ENCODE peak calls at places on chromosomes 16 and 17, in eight cellular contexts. One of them, this sample, is unnamed.
A peak's percentile ranks its signal among the peaks of the same experiment; 100 is the strongest.

GRCh38 chr17:1412185-1413110 is 12.4 kb upstream of the YWHAE start:
- DNase-seq in heart left ventricle: no peak
- DNase-seq in K562: no peak
- DNase-seq in thyroid gland: peak; percentile 32
- DNase-seq in IMR-90: no peak
- DNase-seq in adrenal gland: no peak
- DNase-seq in Peyer's patch: no peak
- DNase-seq in suprapubic skin: no peak
- DNase-seq in this sample: no peak

GRCh38 chr17:2580641-2581040 is 12.8 kb upstream of the PAFAH1B1 start:
- DNase-seq in adrenal gland: no peak
- DNase-seq in thyroid gland: no peak
- DNase-seq in heart left ventricle: no peak
- DNase-seq in Peyer's patch: no peak
- DNase-seq in suprapubic skin: no peak
- DNase-seq in IMR-90: no peak
- DNase-seq in K562: no peak
- DNase-seq in this sample: no peak

GRCh38 chr16:2954647-2955381 is 9.3 kb upstream of the KREMEN2 start:
- DNase-seq in thyroid gland: no peak
- DNase-seq in suprapubic skin: no peak
- DNase-seq in heart left ventricle: no peak
- DNase-seq in K562: no peak
- DNase-seq in adrenal gland: no peak
- DNase-seq in IMR-90: no peak
- DNase-seq in Peyer's patch: no peak
- DNase-seq in this sample: no peak

GRCh38 chr17:75564195-75564594 is 23.4 kb upstream of the MYO15B start:
- DNase-seq in adrenal gland: no peak
- DNase-seq in K562: no peak
- DNase-seq in suprapubic skin: no peak
- DNase-seq in heart left ventricle: no peak
- DNase-seq in IMR-90: no peak
- DNase-seq in thyroid gland: no peak
- DNase-seq in Peyer's patch: no peak
- DNase-seq in this sample: no peak

GRCh38 chr17:4120332-4120731 is 22.5 kb downstream of the ZZEF1 start:
- DNase-seq in thyroid gland: no peak
- DNase-seq in heart left ventricle: no peak
- DNase-seq in IMR-90: no peak
- DNase-seq in adrenal gland: no peak
- DNase-seq in K562: no peak
- DNase-seq in Peyer's patch: no peak
- DNase-seq in suprapubic skin: no peak
- DNase-seq in this sample: no peak

GRCh38 chr16:57089406-57089805 is 3.0 kb upstream of the CPNE2 start:
- DNase-seq in adrenal gland: no peak
- DNase-seq in thyroid gland: peak; percentile 62
- DNase-seq in IMR-90: no peak
- DNase-seq in suprapubic skin: no peak
- DNase-seq in K562: no peak
- DNase-seq in heart left ventricle: no peak
- DNase-seq in Peyer's patch: no peak
- DNase-seq in this sample: no peak

GRCh38 chr17:17696871-17697633 is 15.8 kb downstream of the RAI1 start:
- DNase-seq in K562: no peak
- DNase-seq in thyroid gland: no peak
- DNase-seq in suprapubic skin: no peak
- DNase-seq in Peyer's patch: no peak
- DNase-seq in heart left ventricle: no peak
- DNase-seq in adrenal gland: no peak
- DNase-seq in IMR-90: no peak
- DNase-seq in this sample: no peak

GRCh38 chr17:14330492-14330920 is 29.6 kb downstream of the HS3ST3B1 start:
- DNase-seq in heart left ventricle: no peak
- DNase-seq in Peyer's patch: no peak
- DNase-seq in K562: no peak
- DNase-seq in suprapubic skin: no peak
- DNase-seq in adrenal gland: no peak
- DNase-seq in thyroid gland: no peak
- DNase-seq in IMR-90: no peak
- DNase-seq in this sample: no peak

GRCh38 chr16:81470796-81471636 is 26.4 kb downstream of the CMIP start:
- DNase-seq in Peyer's patch: no peak
- DNase-seq in adrenal gland: no peak
- DNase-seq in IMR-90: no peak
- DNase-seq in K562: no peak
- DNase-seq in heart left ventricle: no peak
- DNase-seq in suprapubic skin: no peak
- DNase-seq in thyroid gland: no peak
- DNase-seq in this sample: no peak

GRCh38 chr17:27807567-27808470 is 7.5 kb upstream of the NOS2 start:
- DNase-seq in thyroid gland: peak; percentile 12
- DNase-seq in heart left ventricle: no peak
- DNase-seq in adrenal gland: no peak
- DNase-seq in Peyer's patch: peak; percentile 73
- DNase-seq in suprapubic skin: peak; percentile 69
- DNase-seq in K562: peak; percentile 19
- DNase-seq in IMR-90: no peak
- DNase-seq in this sample: no peak

GRCh38 chr16:19609359-19609758 is 53.9 kb downstream of the VPS35L start:
- DNase-seq in IMR-90: no peak
- DNase-seq in thyroid gland: no peak
- DNase-seq in K562: peak; percentile 33
- DNase-seq in heart left ventricle: no peak
- DNase-seq in adrenal gland: no peak
- DNase-seq in suprapubic skin: no peak
- DNase-seq in Peyer's patch: no peak
- DNase-seq in this sample: no peak

GRCh38 chr16:1772362-1772907 is at the start of gene EME2:
- DNase-seq in suprapubic skin: no peak
- DNase-seq in heart left ventricle: no peak
- DNase-seq in adrenal gland: no peak
- DNase-seq in thyroid gland: peak; percentile 30
- DNase-seq in IMR-90: peak; percentile 33
- DNase-seq in Peyer's patch: peak; percentile 33
- DNase-seq in K562: peak; percentile 73
- DNase-seq in this sample: no peak

GRCh38 chr17:7476474-7476873 is 3.0 kb downstream of the ZBTB4 start:
- DNase-seq in adrenal gland: peak; percentile 30
- DNase-seq in Peyer's patch: no peak
- DNase-seq in thyroid gland: no peak
- DNase-seq in K562: peak; percentile 45
- DNase-seq in heart left ventricle: no peak
- DNase-seq in suprapubic skin: no peak
- DNase-seq in IMR-90: peak; percentile 76
- DNase-seq in this sample: no peak

GRCh38 chr16:60204221-60204620 is 1470.1 kb upstream of the GOT2 start:
- DNase-seq in thyroid gland: no peak
- DNase-seq in Peyer's patch: no peak
- DNase-seq in suprapubic skin: no peak
- DNase-seq in heart left ventricle: no peak
- DNase-seq in adrenal gland: no peak
- DNase-seq in K562: no peak
- DNase-seq in IMR-90: no peak
- DNase-seq in this sample: no peak

GRCh38 chr17:81392909-81393654 is 2.2 kb upstream of the BAHCC1 start:
- DNase-seq in heart left ventricle: no peak
- DNase-seq in IMR-90: no peak
- DNase-seq in K562: no peak
- DNase-seq in adrenal gland: no peak
- DNase-seq in suprapubic skin: no peak
- DNase-seq in thyroid gland: no peak
- DNase-seq in Peyer's patch: no peak
- DNase-seq in this sample: no peak

GRCh38 chr17:81391964-81392908 is 3.0 kb upstream of the BAHCC1 start:
- DNase-seq in Peyer's patch: no peak
- DNase-seq in adrenal gland: no peak
- DNase-seq in thyroid gland: peak; percentile 91
- DNase-seq in K562: no peak
- DNase-seq in heart left ventricle: peak; percentile 62
- DNase-seq in IMR-90: peak; percentile 52
- DNase-seq in suprapubic skin: no peak
- DNase-seq in this sample: no peak

GRCh38 chr17:81394377-81394747 is 895 bp upstream of the BAHCC1 start:
- DNase-seq in suprapubic skin: no peak
- DNase-seq in Peyer's patch: no peak
- DNase-seq in thyroid gland: no peak
- DNase-seq in adrenal gland: no peak
- DNase-seq in heart left ventricle: no peak
- DNase-seq in IMR-90: no peak
- DNase-seq in K562: no peak
- DNase-seq in this sample: no peak

GRCh38 chr17:81394831-81395599 is at the start of gene BAHCC1:
- DNase-seq in adrenal gland: peak; percentile 100
- DNase-seq in Peyer's patch: peak; percentile 85
- DNase-seq in IMR-90: peak; percentile 100
- DNase-seq in heart left ventricle: peak; percentile 100
- DNase-seq in suprapubic skin: peak; percentile 100
- DNase-seq in K562: peak; percentile 99
- DNase-seq in thyroid gland: peak; percentile 100
- DNase-seq in this sample: peak; percentile 100

DNA sequence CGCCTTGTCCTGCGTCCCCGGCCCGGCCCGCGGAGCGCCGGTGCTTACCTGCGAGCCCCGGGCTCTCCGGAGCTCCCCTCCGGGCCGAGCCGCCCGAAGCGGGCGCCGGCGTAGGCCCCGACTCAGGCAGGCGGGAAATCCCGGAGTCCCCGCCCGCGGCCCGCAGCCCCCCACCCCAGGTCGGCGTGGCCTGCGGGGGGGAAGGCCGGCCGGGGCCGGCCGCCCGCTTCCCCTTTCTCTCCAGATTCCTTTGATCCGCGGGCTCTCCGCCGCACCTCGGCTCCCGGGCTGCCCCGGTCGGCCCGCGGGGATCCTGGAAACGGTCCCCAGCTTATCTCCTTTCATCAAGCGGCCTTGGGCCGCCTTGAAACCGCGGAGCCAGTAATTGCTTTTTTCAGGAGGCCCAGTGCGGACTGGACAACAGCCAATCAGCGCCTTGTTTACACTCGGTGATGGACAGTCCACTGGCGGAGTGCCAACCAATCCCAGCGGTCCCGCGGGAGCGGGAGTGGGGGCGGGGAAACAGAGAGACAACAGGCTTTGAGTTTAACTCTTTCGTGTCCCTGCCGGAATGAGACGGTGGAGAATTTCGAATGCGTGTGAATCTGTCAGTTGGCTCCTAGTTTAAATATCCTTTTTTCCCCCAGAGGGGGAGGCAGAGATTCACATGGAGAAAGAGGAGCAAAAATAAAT is 1.4 kb upstream of the BAHCC1 start:
- DNase-seq in heart left ventricle: peak; percentile 100
- DNase-seq in Peyer's patch: peak; percentile 79
- DNase-seq in adrenal gland: peak; percentile 100
- DNase-seq in IMR-90: peak; percentile 99
- DNase-seq in thyroid gland: peak; percentile 100
- DNase-seq in K562: peak; percentile 100
- DNase-seq in suprapubic skin: peak; percentile 100
- DNase-seq in this sample: peak; percentile 100
- TF ChIP-seq POLR2A in heart left ventricle: no peak
- TF ChIP-seq POLR2A in Peyer's patch: peak; percentile 81
- TF ChIP-seq POLR2A in adrenal gland: peak; percentile 48
- TF ChIP-seq POLR2A in IMR-90: no peak
- TF ChIP-seq POLR2A in thyroid gland: peak; percentile 61
- TF ChIP-seq POLR2A in K562: no peak
- TF ChIP-seq POLR2A in suprapubic skin: no peak
- TF ChIP-seq POLR2A in this sample: peak; percentile 94

GRCh38 chr17:57004944-57005579 is 27.1 kb downstream of the SCPEP1 start:
- DNase-seq in K562: peak; percentile 25
- DNase-seq in adrenal gland: no peak
- DNase-seq in heart left ventricle: no peak
- DNase-seq in IMR-90: no peak
- DNase-seq in thyroid gland: peak; percentile 29
- DNase-seq in Peyer's patch: peak; percentile 77
- DNase-seq in suprapubic skin: no peak
- DNase-seq in this sample: no peak

GRCh38 chr17:57008958-57009357 is 31.0 kb downstream of the SCPEP1 start:
- DNase-seq in suprapubic skin: no peak
- DNase-seq in Peyer's patch: no peak
- DNase-seq in thyroid gland: no peak
- DNase-seq in K562: no peak
- DNase-seq in adrenal gland: no peak
- DNase-seq in heart left ventricle: no peak
- DNase-seq in IMR-90: no peak
- DNase-seq in this sample: no peak

GRCh38 chr17:57002904-57003303 is 25.0 kb downstream of the SCPEP1 start:
- DNase-seq in K562: no peak
- DNase-seq in IMR-90: no peak
- DNase-seq in adrenal gland: no peak
- DNase-seq in Peyer's patch: no peak
- DNase-seq in heart left ventricle: no peak
- DNase-seq in suprapubic skin: no peak
- DNase-seq in thyroid gland: no peak
- DNase-seq in this sample: no peak

GRCh38 chr17:57009737-57010445 is 32.0 kb downstream of the SCPEP1 start:
- DNase-seq in IMR-90: peak; percentile 47
- DNase-seq in heart left ventricle: peak; percentile 20
- DNase-seq in suprapubic skin: no peak
- DNase-seq in K562: peak; percentile 73
- DNase-seq in adrenal gland: peak; percentile 40
- DNase-seq in thyroid gland: peak; percentile 55
- DNase-seq in Peyer's patch: peak; percentile 69
- DNase-seq in this sample: no peak

GRCh38 chr17:57006040-57006439 is 28.1 kb downstream of the SCPEP1 start:
- DNase-seq in thyroid gland: no peak
- DNase-seq in K562: peak; percentile 41
- DNase-seq in IMR-90: no peak
- DNase-seq in Peyer's patch: no peak
- DNase-seq in adrenal gland: peak; percentile 44
- DNase-seq in heart left ventricle: no peak
- DNase-seq in suprapubic skin: no peak
- DNase-seq in this sample: no peak
- H3K4me1 ChIP-seq in thyroid gland: peaks cover 8% of the 10 kb centered on the region
- H3K4me1 ChIP-seq in K562: peaks cover 15% of the 10 kb centered on the region
- H3K4me1 ChIP-seq in IMR-90: no peaks in the 10 kb centered on the region
- H3K4me1 ChIP-seq in Peyer's patch: peaks cover 7% of the 10 kb centered on the region
- H3K4me1 ChIP-seq in adrenal gland: peaks cover 8% of the 10 kb centered on the region
- H3K4me1 ChIP-seq in heart left ventricle: no peaks in the 10 kb centered on the region
- H3K4me1 ChIP-seq in suprapubic skin: peaks cover 8% of the 10 kb centered on the region
- H3K4me1 ChIP-seq in this sample: no peaks in the 10 kb centered on the region

DNA sequence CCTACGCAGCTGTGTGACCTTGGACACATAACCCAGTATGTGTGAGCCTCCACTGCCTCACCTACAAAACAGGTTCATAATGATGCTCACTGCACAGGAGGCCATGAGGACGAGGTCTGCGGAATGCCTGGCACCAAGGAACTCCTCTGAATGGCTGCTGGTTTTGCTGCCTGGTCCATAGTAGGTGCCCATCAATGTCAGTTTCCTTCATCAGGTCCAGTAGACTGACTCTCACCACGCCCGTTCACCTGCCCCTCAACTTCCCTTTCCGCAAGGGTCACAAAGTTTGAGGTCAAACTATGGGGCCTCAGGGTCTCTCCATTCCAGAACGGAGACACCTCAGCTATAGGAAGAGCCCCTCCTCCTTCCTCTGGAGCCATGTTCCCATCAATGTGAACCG is 8.8 kb downstream of the PNMT start:
- DNase-seq in IMR-90: no peak
- DNase-seq in K562: no peak
- DNase-seq in suprapubic skin: no peak
- DNase-seq in thyroid gland: no peak
- DNase-seq in adrenal gland: no peak
- DNase-seq in heart left ventricle: no peak
- DNase-seq in Peyer's patch: no peak
- DNase-seq in this sample: no peak
- H3K27ac ChIP-seq in IMR-90: no peak overlapping the region
- H3K27ac ChIP-seq in K562: no peak overlapping the region
- H3K27ac ChIP-seq in suprapubic skin: no peak overlapping the region
- H3K27ac ChIP-seq in thyroid gland: peak overlapping the region; percentile 91
- H3K27ac ChIP-seq in adrenal gland: no peak overlapping the region
- H3K27ac ChIP-seq in heart left ventricle: peak overlapping the region; percentile 90
- H3K27ac ChIP-seq in Peyer's patch: peak overlapping the region; percentile 55
- H3K27ac ChIP-seq in this sample: peak overlapping the region; percentile 28

GRCh38 chr16:424623-425081 is 797 bp upstream of the RAB11FIP3 start:
- DNase-seq in IMR-90: no peak
- DNase-seq in suprapubic skin: no peak
- DNase-seq in K562: peak; percentile 50
- DNase-seq in thyroid gland: peak; percentile 33
- DNase-seq in adrenal gland: peak; percentile 55
- DNase-seq in heart left ventricle: peak; percentile 56
- DNase-seq in Peyer's patch: no peak
- DNase-seq in this sample: peak; percentile 33
- TF ChIP-seq POLR2A in IMR-90: no peak
- TF ChIP-seq POLR2A in suprapubic skin: no peak
- TF ChIP-seq POLR2A in K562: no peak
- TF ChIP-seq POLR2A in thyroid gland: no peak
- TF ChIP-seq POLR2A in adrenal gland: no peak
- TF ChIP-seq POLR2A in heart left ventricle: no peak
- TF ChIP-seq POLR2A in Peyer's patch: no peak
- TF ChIP-seq POLR2A in this sample: no peak

This sample was measured in tibial nerve.